ENCODE peak calls at places on chromosomes 3 and 15, in ten cellular contexts. F, H, U, A, S, W, O, N, I and B are unnamed samples.
A peak's percentile ranks its signal among the peaks of the same experiment; 100 is the strongest.

GRCh38 chr3:171660126-171660661 is 150.1 kb downstream of the PLD1 start:
- DNase-seq in F (no peak), H (no peak), U (no peak), A (no peak), S (no peak), W (no peak), O (no peak), N (no peak), I (no peak), B (no peak)

GRCh38 chr15:42152921-42153680 is 3.3 kb downstream of the PLA2G4F start:
- DNase-seq in F (no peak), H (no peak), U (no peak), A (peak; percentile 27), S (no peak), W (no peak), O (no peak), N (no peak), I (no peak), B (no peak)

GRCh38 chr15:51782357-51782896 is 31.0 kb downstream of the TMOD2 start:
- DNase-seq in F (no peak), H (no peak), U (no peak), A (no peak), S (no peak), W (no peak), O (no peak), N (no peak), I (no peak), B (peak; percentile 46)

GRCh38 chr3:158471639-158472294 is 99.2 kb upstream of the MLF1 start:
- DNase-seq in F (no peak), H (no peak), U (no peak), A (no peak), S (no peak), W (no peak), O (no peak), N (no peak), I (no peak), B (no peak)

GRCh38 chr3:43013256-43013655 is 34.1 kb downstream of the GASK1A start:
- DNase-seq in F (no peak), H (no peak), U (no peak), A (no peak), S (no peak), W (peak; percentile 52), O (no peak), N (no peak), I (no peak), B (no peak)

GRCh38 chr3:142445816-142446254 is 2.0 kb downstream of the XRN1 start:
- DNase-seq in F (no peak), H (no peak), U (no peak), A (no peak), S (no peak), W (no peak), O (no peak), N (no peak), I (no peak), B (no peak)

GRCh38 chr3:188077160-188077812 is 76.7 kb upstream of the LPP start:
- DNase-seq in F (peak; percentile 23), H (peak; percentile 82), U (no peak), A (no peak), S (no peak), W (no peak), O (peak; percentile 30), N (peak; percentile 6), I (peak; percentile 82), B (no peak)

GRCh38 chr3:98574157-98574556 is 19.3 kb downstream of the CPOX start:
- DNase-seq in F (no peak), H (no peak), U (no peak), A (no peak), S (no peak), W (no peak), O (no peak), N (no peak), I (no peak), B (no peak)

GRCh38 chr15:94174399-94174802 is 57.0 kb upstream of the MCTP2 start:
- DNase-seq in F (no peak), H (no peak), U (no peak), A (no peak), S (no peak), W (no peak), O (no peak), N (no peak), I (no peak), B (no peak)

GRCh38 chr3:5806192-5806591 is 618.7 kb downstream of the EDEM1 start:
- DNase-seq in F (no peak), H (peak; percentile 31), U (no peak), A (peak; percentile 63), S (peak; percentile 20), W (no peak), O (no peak), N (no peak), I (no peak), B (peak; percentile 63)

GRCh38 chr3:151290673-151291072 is 12.3 kb upstream of the P2RY14 start:
- DNase-seq in F (no peak), H (no peak), U (no peak), A (no peak), S (no peak), W (no peak), O (no peak), N (no peak), I (no peak), B (peak; percentile 69)

GRCh38 chr3:179452166-179452544 is 885 bp upstream of the GNB4 start:
- DNase-seq in F (no peak), H (no peak), U (no peak), A (no peak), S (no peak), W (no peak), O (no peak), N (no peak), I (no peak), B (peak; percentile 90)

GRCh38 chr3:85939026-85939616 is 980.3 kb downstream of the CADM2 start:
- DNase-seq in F (no peak), H (no peak), U (no peak), A (no peak), S (no peak), W (no peak), O (no peak), N (peak; percentile 3), I (no peak), B (peak; percentile 43)

GRCh38 chr3:60931452-60931851 is 319.8 kb downstream of the FHIT start:
- DNase-seq in F (no peak), H (no peak), U (no peak), A (no peak), S (no peak), W (no peak), O (no peak), N (no peak), I (no peak), B (no peak)

GRCh38 chr3:60932669-60933068 is 318.6 kb downstream of the FHIT start:
- DNase-seq in F (no peak), H (no peak), U (no peak), A (no peak), S (no peak), W (no peak), O (no peak), N (no peak), I (no peak), B (no peak)

GRCh38 chr3:60935709-60936108 is 315.5 kb downstream of the FHIT start:
- DNase-seq in F (no peak), H (no peak), U (no peak), A (no peak), S (no peak), W (no peak), O (no peak), N (no peak), I (no peak), B (no peak)

GRCh38 chr3:60932170-60932569 is 319.1 kb downstream of the FHIT start:
- DNase-seq in F (no peak), H (no peak), U (no peak), A (peak; percentile 54), S (no peak), W (no peak), O (no peak), N (no peak), I (no peak), B (no peak)

DNA sequence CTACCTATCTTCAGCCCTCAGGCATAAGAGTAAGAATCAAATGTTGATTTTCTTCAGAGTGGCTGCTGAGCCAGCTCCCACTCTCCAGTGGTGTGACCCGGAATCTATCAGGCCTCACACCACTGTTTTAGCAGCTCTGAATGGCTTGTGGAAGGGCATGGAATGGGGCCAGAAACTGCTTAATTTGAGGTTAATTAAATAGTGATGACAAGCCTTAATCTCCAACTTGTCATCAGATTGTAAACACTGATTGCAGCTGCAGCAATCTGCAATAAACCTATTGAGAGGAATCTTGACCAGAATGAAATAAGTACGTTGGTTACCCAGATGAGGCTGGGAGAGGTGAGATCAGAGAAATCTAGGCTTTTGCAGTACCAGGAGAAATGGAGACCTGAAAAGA is 317.4 kb downstream of the FHIT start:
- DNase-seq in F (no peak), H (no peak), U (no peak), A (no peak), S (no peak), W (no peak), O (no peak), N (no peak), I (no peak), B (no peak)
- H3K27ac ChIP-seq in F (no peak overlapping the region), H (no peak overlapping the region), U (no peak overlapping the region), A (no peak overlapping the region), S (no peak overlapping the region), W (no peak overlapping the region), O (no peak overlapping the region), N (no peak overlapping the region), I (no peak overlapping the region), B (no peak overlapping the region)

DNA sequence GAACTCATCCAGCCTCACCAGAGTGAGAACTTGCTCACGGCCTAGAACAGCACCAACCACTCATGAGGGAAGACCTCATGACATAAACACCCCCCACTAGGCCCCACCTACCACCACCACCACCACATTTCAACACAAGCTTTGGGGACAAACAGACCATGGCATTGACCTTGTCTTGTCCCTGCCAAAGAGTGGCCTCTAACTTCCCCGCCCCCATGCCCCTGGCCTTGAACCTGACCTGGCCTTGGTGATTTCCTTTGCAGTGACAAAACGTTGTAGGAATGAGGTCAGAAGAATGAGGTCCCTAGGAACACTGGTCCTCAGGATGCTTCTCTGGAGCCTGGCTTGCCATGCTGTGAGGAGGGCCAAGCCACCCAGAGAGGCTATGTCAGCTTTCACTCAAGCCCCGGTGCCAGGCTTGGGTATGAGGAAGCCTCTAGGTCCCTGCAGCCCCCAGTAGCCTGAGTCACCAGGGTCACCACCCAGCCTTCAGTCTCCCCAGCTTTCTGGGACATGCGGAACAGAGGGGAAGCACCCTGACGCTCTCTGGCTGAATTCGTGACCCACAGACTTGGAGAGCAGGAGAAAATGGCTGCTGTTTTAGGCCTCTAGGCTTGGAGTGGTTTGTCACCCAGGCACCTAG is 57.9 kb downstream of the TPRA1 start:
- DNase-seq in F (no peak), H (peak; percentile 10), U (no peak), A (peak; percentile 17), S (no peak), W (no peak), O (no peak), N (no peak), I (no peak), B (no peak)
- H3K4me1 ChIP-seq in F (no peaks in the 10 kb centered on the region), H (peaks cover 3% of the 10 kb centered on the region), U (no peaks in the 10 kb centered on the region), A (peaks cover 5% of the 10 kb centered on the region), S (peaks cover 22% of the 10 kb centered on the region), W (no peaks in the 10 kb centered on the region), O (no peaks in the 10 kb centered on the region), N (no peaks in the 10 kb centered on the region), I (no peaks in the 10 kb centered on the region), B (no peaks in the 10 kb centered on the region)

GRCh38 chr3:52495096-52495495 is at the start of gene STAB1:
- DNase-seq in F (peak; percentile 72), H (peak; percentile 46), U (no peak), A (peak; percentile 63), S (no peak), W (no peak), O (peak; percentile 43), N (peak; percentile 38), I (peak; percentile 77), B (no peak)
- H3K4me3 ChIP-seq in F (no peak within 1 kb of the TSS), H (peak within 1 kb of the TSS; percentile 10), U (no peak within 1 kb of the TSS), A (no peak within 1 kb of the TSS), S (no peak within 1 kb of the TSS), W (no peak within 1 kb of the TSS), O (peak within 1 kb of the TSS; percentile 37), N (no peak within 1 kb of the TSS), I (peak within 1 kb of the TSS; percentile 61), B (no peak within 1 kb of the TSS)

GRCh38 chr3:58404396-58404795 is 29.2 kb downstream of the PDHB start:
- DNase-seq in F (no peak), H (no peak), U (no peak), A (no peak), S (no peak), W (no peak), O (no peak), N (peak; percentile 40), I (no peak), B (no peak)
- H3K27ac ChIP-seq in F (no peak overlapping the region), H (no peak overlapping the region), U (no peak overlapping the region), A (no peak overlapping the region), S (no peak overlapping the region), W (no peak overlapping the region), O (no peak overlapping the region), N (peak overlapping the region; percentile 21), I (no peak overlapping the region), B (no peak overlapping the region)